ENCODE peak calls at places on chromosomes 5 and 9, in eight cellular contexts. Q, O, X, T, P, Z, E and N are unnamed samples.

GRCh38 chr5:150434502-150434901 is 15.0 kb downstream of the RPS14 start:
- DNase-seq in Q (peak; percentile 72), O (no peak), X (no peak), T (no peak), P (no peak), Z (no peak), E (no peak), N (no peak)

GRCh38 chr9:1495684-1496083 is 445.5 kb downstream of the DMRT2 start:
- DNase-seq in Q (no peak), O (no peak), X (no peak), T (no peak), P (no peak), Z (no peak), E (no peak), N (no peak)

GRCh38 chr5:154708845-154709244 is 46.3 kb upstream of the LARP1 start:
- DNase-seq in Q (peak; percentile 62), O (no peak), X (no peak), T (no peak), P (no peak), Z (no peak), E (no peak), N (no peak)

GRCh38 chr9:14186096-14186495 is 127.8 kb downstream of the NFIB start:
- DNase-seq in Q (no peak), O (no peak), X (no peak), T (no peak), P (no peak), Z (no peak), E (no peak), N (no peak)

GRCh38 chr5:89313804-89314588 is 431.0 kb upstream of the MEF2C start:
- DNase-seq in Q (peak; percentile 90), O (no peak), X (no peak), T (no peak), P (no peak), Z (no peak), E (no peak), N (no peak)

GRCh38 chr9:2281031-2281802 is 266.1 kb downstream of the SMARCA2 start:
- DNase-seq in Q (no peak), O (peak; percentile 38), X (no peak), T (no peak), P (no peak), Z (no peak), E (no peak), N (peak; percentile 14)

GRCh38 chr5:32713396-32714381 is 2.6 kb downstream of the NPR3 start:
- DNase-seq in Q (peak; percentile 82), O (peak; percentile 74), X (no peak), T (no peak), P (no peak), Z (no peak), E (peak; percentile 77), N (peak; percentile 30)

GRCh38 chr9:78054180-78054579 is 22.6 kb upstream of the GNAQ start:
- DNase-seq in Q (no peak), O (no peak), X (peak; percentile 9), T (no peak), P (no peak), Z (no peak), E (no peak), N (no peak)

GRCh38 chr5:10860645-10861455 is 99.8 kb upstream of the DAP start:
- DNase-seq in Q (peak; percentile 50), O (no peak), X (no peak), T (no peak), P (no peak), Z (no peak), E (no peak), N (no peak)

GRCh38 chr5:141883184-141883947 is 5.2 kb upstream of the PCDH1 start:
- DNase-seq in Q (peak; percentile 63), O (peak; percentile 89), X (no peak), T (no peak), P (no peak), Z (no peak), E (no peak), N (peak; percentile 73)

GRCh38 chr9:37255187-37255586 is 134.8 kb downstream of the ZCCHC7 start:
- DNase-seq in Q (no peak), O (no peak), X (no peak), T (no peak), P (no peak), Z (no peak), E (no peak), N (no peak)

GRCh38 chr9:37251452-37251851 is 131.1 kb downstream of the ZCCHC7 start:
- DNase-seq in Q (no peak), O (peak; percentile 96), X (no peak), T (peak; percentile 92), P (no peak), Z (no peak), E (no peak), N (peak; percentile 93)

GRCh38 chr9:37259906-37260305 is 139.5 kb downstream of the ZCCHC7 start:
- DNase-seq in Q (no peak), O (no peak), X (no peak), T (no peak), P (no peak), Z (no peak), E (no peak), N (no peak)

GRCh38 chr9:37253377-37253937 is 133.1 kb downstream of the ZCCHC7 start:
- DNase-seq in Q (no peak), O (no peak), X (no peak), T (no peak), P (no peak), Z (no peak), E (no peak), N (no peak)

DNA sequence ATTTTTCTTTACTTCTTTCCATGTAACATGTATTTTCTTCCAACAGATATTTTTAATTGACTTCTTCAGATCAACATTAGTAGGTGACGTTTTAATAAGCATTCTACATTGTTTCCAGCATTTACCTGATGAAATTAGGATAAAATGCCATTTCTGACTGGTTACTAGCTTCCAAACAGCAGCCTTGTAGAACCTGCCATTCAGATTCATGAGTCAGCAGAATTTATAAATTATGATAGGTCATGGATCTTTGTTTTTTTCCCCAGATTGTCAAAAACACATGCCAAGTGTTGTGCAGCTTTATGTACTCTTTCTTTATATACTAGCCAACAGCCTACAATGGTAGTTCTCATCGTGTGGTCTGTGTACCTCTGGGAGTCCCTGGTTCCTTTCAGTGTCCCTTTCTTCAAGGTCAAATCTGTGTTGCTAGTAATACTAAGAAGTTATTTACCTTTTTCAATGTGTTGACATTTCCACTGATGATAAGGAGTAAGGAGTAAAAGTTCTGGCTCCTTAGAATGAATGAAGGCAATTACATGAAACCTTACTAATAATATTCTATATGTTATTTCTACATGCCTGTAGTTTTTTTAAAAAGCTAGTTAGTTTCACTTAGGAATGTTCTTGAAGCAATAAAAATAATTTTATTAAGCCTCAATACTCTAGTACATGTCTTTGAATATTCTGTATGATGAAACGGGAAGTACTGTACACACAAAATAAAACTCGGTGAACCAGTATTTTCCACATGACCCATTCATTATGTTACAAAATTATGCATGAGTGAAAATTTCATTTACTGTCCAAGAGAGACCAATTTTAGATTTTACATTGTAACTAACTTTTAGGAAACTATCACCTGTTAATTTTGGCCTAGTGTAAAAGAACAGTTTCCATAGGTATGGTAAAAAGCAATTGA is 135.8 kb downstream of the ZCCHC7 start:
- DNase-seq in Q (no peak), O (no peak), X (no peak), T (no peak), P (no peak), Z (no peak), E (no peak), N (no peak)
- H3K4me1 ChIP-seq in Q (no peaks in the 10 kb centered on the region), O (peaks cover 13% of the 10 kb centered on the region), X (no peaks in the 10 kb centered on the region), T (peaks cover 7% of the 10 kb centered on the region), P (peaks cover 24% of the 10 kb centered on the region), Z (no peaks in the 10 kb centered on the region), E (no peaks in the 10 kb centered on the region), N (no peaks in the 10 kb centered on the region)

GRCh38 chr5:148090200-148090599 is 26.4 kb downstream of the SPINK5 start:
- DNase-seq in Q (no peak), O (no peak), X (no peak), T (no peak), P (no peak), Z (no peak), E (no peak), N (no peak)

GRCh38 chr5:148083203-148083602 is 19.4 kb downstream of the SPINK5 start:
- DNase-seq in Q (no peak), O (no peak), X (no peak), T (no peak), P (no peak), Z (no peak), E (no peak), N (no peak)

GRCh38 chr5:148085934-148086333 is 22.2 kb downstream of the SPINK5 start:
- DNase-seq in Q (peak; percentile 7), O (no peak), X (no peak), T (no peak), P (no peak), Z (no peak), E (no peak), N (no peak)

GRCh38 chr5:148084269-148084668 is 20.5 kb downstream of the SPINK5 start:
- DNase-seq in Q (no peak), O (no peak), X (no peak), T (no peak), P (no peak), Z (no peak), E (no peak), N (no peak)
- H3K4me1 ChIP-seq in Q (no peaks in the 10 kb centered on the region), O (no peaks in the 10 kb centered on the region), X (no peaks in the 10 kb centered on the region), T (no peaks in the 10 kb centered on the region), P (peaks cover 4% of the 10 kb centered on the region), Z (no peaks in the 10 kb centered on the region), E (no peaks in the 10 kb centered on the region), N (no peaks in the 10 kb centered on the region)

DNA sequence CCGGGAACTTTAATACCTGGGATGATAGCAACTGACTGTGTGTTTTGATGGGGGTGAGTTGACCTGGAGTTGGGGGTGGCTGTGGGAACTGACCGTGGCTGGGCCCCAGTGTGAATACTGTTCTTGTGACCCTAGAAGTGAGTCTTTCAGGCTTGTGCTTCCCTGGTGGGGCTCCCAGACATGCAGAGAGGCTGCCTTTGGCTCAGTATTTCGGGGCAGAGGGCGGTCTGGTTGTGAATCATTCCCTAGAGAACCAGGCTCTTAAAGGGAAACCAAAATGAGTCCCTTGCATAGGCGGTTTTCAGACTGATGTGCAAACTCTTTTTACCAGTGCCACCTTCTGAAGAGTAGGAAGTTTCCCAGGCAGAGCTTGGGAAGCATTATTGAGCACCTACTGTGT is 132.1 kb downstream of the MACROH2A1 start:
- DNase-seq in Q (peak; percentile 20), O (no peak), X (no peak), T (no peak), P (no peak), Z (no peak), E (no peak), N (no peak)
- H3K4me1 ChIP-seq in Q (peaks cover 13% of the 10 kb centered on the region), O (no peaks in the 10 kb centered on the region), X (no peaks in the 10 kb centered on the region), T (no peaks in the 10 kb centered on the region), P (peaks cover 7% of the 10 kb centered on the region), Z (peaks cover 7% of the 10 kb centered on the region), E (no peaks in the 10 kb centered on the region), N (no peaks in the 10 kb centered on the region)

GRCh38 chr9:120733190-120733589 is 18.9 kb upstream of the MEGF9 start:
- DNase-seq in Q (peak; percentile 80), O (no peak), X (no peak), T (no peak), P (no peak), Z (no peak), E (no peak), N (no peak)

GRCh38 chr9:120734607-120735006 is 20.3 kb upstream of the MEGF9 start:
- DNase-seq in Q (no peak), O (no peak), X (no peak), T (no peak), P (no peak), Z (no peak), E (no peak), N (no peak)

GRCh38 chr9:120729796-120730195 is 15.5 kb upstream of the MEGF9 start:
- DNase-seq in Q (no peak), O (peak; percentile 41), X (no peak), T (no peak), P (peak; percentile 92), Z (no peak), E (no peak), N (no peak)

GRCh38 chr9:120735009-120735408 is 20.7 kb upstream of the MEGF9 start:
- DNase-seq in Q (no peak), O (no peak), X (no peak), T (no peak), P (peak; percentile 64), Z (no peak), E (no peak), N (no peak)

GRCh38 chr9:120730661-120731514 is 16.6 kb upstream of the MEGF9 start:
- DNase-seq in Q (peak; percentile 92), O (peak; percentile 75), X (peak; percentile 37), T (no peak), P (peak; percentile 98), Z (no peak), E (no peak), N (peak; percentile 44)
- H3K4me1 ChIP-seq in Q (peaks cover 31% of the 10 kb centered on the region), O (peaks cover 12% of the 10 kb centered on the region), X (no peaks in the 10 kb centered on the region), T (no peaks in the 10 kb centered on the region), P (peaks cover 93% of the 10 kb centered on the region), Z (no peaks in the 10 kb centered on the region), E (no peaks in the 10 kb centered on the region), N (peaks cover 10% of the 10 kb centered on the region)